ENCODE peak calls at places on chromosomes 4 and X, in ten cellular contexts. One of them, this sample, is unnamed.

GRCh38 chr4:152734015-152734698 is 45.4 kb downstream of the TIGD4 start:
- DNase-seq in left lung: no peak
- DNase-seq in cardiac muscle cell: no peak
- DNase-seq in T follicular helper cell: no peak
- DNase-seq in nephron progenitor cell: no peak
- DNase-seq in A549: no peak
- DNase-seq in fibroblast of pulmonary artery: no peak
- DNase-seq in activated naive CD4-positive, alpha-beta T cell: no peak
- DNase-seq in COR-L47: no peak
- DNase-seq in activated T-helper 1 cell treated with anti-CD3 and anti-CD28 coated beads, Interleukin-12 subunit alpha, Interleukin-12 subunit beta, Interleukin-2, Interleukin-4 antibody, amounts not matched to agents 30 ng/mL and 10 ng/mL and 1 ng/mL, durations not matched to agents 14 hours and 24 hours and 36 hours: no peak
- DNase-seq in this sample: no peak

GRCh38 chrX:15530318-15530717 is 29.7 kb downstream of the BMX start:
- DNase-seq in nephron progenitor cell: no peak
- DNase-seq in A549: no peak
- DNase-seq in left lung: no peak
- DNase-seq in fibroblast of pulmonary artery: no peak
- DNase-seq in cardiac muscle cell: no peak
- DNase-seq in activated T-helper 1 cell treated with anti-CD3 and anti-CD28 coated beads, Interleukin-12 subunit alpha, Interleukin-12 subunit beta, Interleukin-2, Interleukin-4 antibody, amounts not matched to agents 30 ng/mL and 10 ng/mL and 1 ng/mL, durations not matched to agents 14 hours and 24 hours and 36 hours: no peak
- DNase-seq in COR-L47: no peak
- DNase-seq in activated naive CD4-positive, alpha-beta T cell: no peak
- DNase-seq in T follicular helper cell: no peak
- DNase-seq in this sample: no peak

GRCh38 chrX:118630843-118631242 is 96.6 kb upstream of the IL13RA1 start:
- DNase-seq in left lung: no peak
- DNase-seq in cardiac muscle cell: no peak
- DNase-seq in A549: no peak
- DNase-seq in fibroblast of pulmonary artery: no peak
- DNase-seq in T follicular helper cell: no peak
- DNase-seq in activated T-helper 1 cell treated with anti-CD3 and anti-CD28 coated beads, Interleukin-12 subunit alpha, Interleukin-12 subunit beta, Interleukin-2, Interleukin-4 antibody, amounts not matched to agents 30 ng/mL and 10 ng/mL and 1 ng/mL, durations not matched to agents 14 hours and 24 hours and 36 hours: no peak
- DNase-seq in activated naive CD4-positive, alpha-beta T cell: no peak
- DNase-seq in COR-L47: no peak
- DNase-seq in nephron progenitor cell: no peak
- DNase-seq in this sample: no peak

GRCh38 chr4:66034671-66035070 is 364.4 kb upstream of the EPHA5 start:
- DNase-seq in A549: no peak
- DNase-seq in activated T-helper 1 cell treated with anti-CD3 and anti-CD28 coated beads, Interleukin-12 subunit alpha, Interleukin-12 subunit beta, Interleukin-2, Interleukin-4 antibody, amounts not matched to agents 30 ng/mL and 10 ng/mL and 1 ng/mL, durations not matched to agents 14 hours and 24 hours and 36 hours: no peak
- DNase-seq in activated naive CD4-positive, alpha-beta T cell: no peak
- DNase-seq in left lung: no peak
- DNase-seq in fibroblast of pulmonary artery: no peak
- DNase-seq in COR-L47: peak; percentile 25
- DNase-seq in T follicular helper cell: no peak
- DNase-seq in nephron progenitor cell: no peak
- DNase-seq in cardiac muscle cell: no peak
- DNase-seq in this sample: no peak

GRCh38 chr4:184275766-184276165 is 58.1 kb upstream of the ENPP6 start:
- DNase-seq in cardiac muscle cell: no peak
- DNase-seq in nephron progenitor cell: no peak
- DNase-seq in activated T-helper 1 cell treated with anti-CD3 and anti-CD28 coated beads, Interleukin-12 subunit alpha, Interleukin-12 subunit beta, Interleukin-2, Interleukin-4 antibody, amounts not matched to agents 30 ng/mL and 10 ng/mL and 1 ng/mL, durations not matched to agents 14 hours and 24 hours and 36 hours: no peak
- DNase-seq in COR-L47: no peak
- DNase-seq in activated naive CD4-positive, alpha-beta T cell: no peak
- DNase-seq in fibroblast of pulmonary artery: no peak
- DNase-seq in T follicular helper cell: no peak
- DNase-seq in A549: no peak
- DNase-seq in left lung: no peak
- DNase-seq in this sample: no peak

GRCh38 chr4:64718091-64718490 is 308.8 kb upstream of the TECRL start:
- DNase-seq in left lung: no peak
- DNase-seq in cardiac muscle cell: peak; percentile 2
- DNase-seq in A549: no peak
- DNase-seq in activated naive CD4-positive, alpha-beta T cell: no peak
- DNase-seq in activated T-helper 1 cell treated with anti-CD3 and anti-CD28 coated beads, Interleukin-12 subunit alpha, Interleukin-12 subunit beta, Interleukin-2, Interleukin-4 antibody, amounts not matched to agents 30 ng/mL and 10 ng/mL and 1 ng/mL, durations not matched to agents 14 hours and 24 hours and 36 hours: no peak
- DNase-seq in nephron progenitor cell: no peak
- DNase-seq in T follicular helper cell: no peak
- DNase-seq in fibroblast of pulmonary artery: peak; percentile 0
- DNase-seq in COR-L47: peak; percentile 7
- DNase-seq in this sample: no peak

GRCh38 chr4:112120021-112120420 is 25.2 kb upstream of the FAM241A start:
- DNase-seq in fibroblast of pulmonary artery: peak; percentile 32
- DNase-seq in COR-L47: no peak
- DNase-seq in activated T-helper 1 cell treated with anti-CD3 and anti-CD28 coated beads, Interleukin-12 subunit alpha, Interleukin-12 subunit beta, Interleukin-2, Interleukin-4 antibody, amounts not matched to agents 30 ng/mL and 10 ng/mL and 1 ng/mL, durations not matched to agents 14 hours and 24 hours and 36 hours: no peak
- DNase-seq in nephron progenitor cell: no peak
- DNase-seq in T follicular helper cell: no peak
- DNase-seq in cardiac muscle cell: no peak
- DNase-seq in A549: no peak
- DNase-seq in activated naive CD4-positive, alpha-beta T cell: no peak
- DNase-seq in left lung: no peak
- DNase-seq in this sample: no peak

GRCh38 chr4:119230288-119230687 is 17.8 kb downstream of the USP53 start:
- DNase-seq in cardiac muscle cell: no peak
- DNase-seq in A549: no peak
- DNase-seq in fibroblast of pulmonary artery: no peak
- DNase-seq in T follicular helper cell: no peak
- DNase-seq in left lung: no peak
- DNase-seq in nephron progenitor cell: no peak
- DNase-seq in activated T-helper 1 cell treated with anti-CD3 and anti-CD28 coated beads, Interleukin-12 subunit alpha, Interleukin-12 subunit beta, Interleukin-2, Interleukin-4 antibody, amounts not matched to agents 30 ng/mL and 10 ng/mL and 1 ng/mL, durations not matched to agents 14 hours and 24 hours and 36 hours: no peak
- DNase-seq in activated naive CD4-positive, alpha-beta T cell: no peak
- DNase-seq in COR-L47: no peak
- DNase-seq in this sample: no peak

This sample was measured in NCI-H526 treated with DMSO at 0.1 percent for 48 hours.